ENCODE peak calls at places on chromosomes 6 and 20, in four cellular contexts. One of them, this sample, is unnamed.

GRCh38 chr6:134207431-134207830 is 110.5 kb downstream of the SGK1 start:
- DNase-seq in activated naive CD4-positive, alpha-beta T cell treated with anti-CD3 and anti-CD28 coated beads, Interleukin-2, amount 50 U/mL, for 16 hours: no peak
- DNase-seq in endothelial cell: no peak
- DNase-seq in NB4: no peak
- DNase-seq in this sample: no peak

GRCh38 chr6:114290864-114291263 is 52.0 kb downstream of the HS3ST5 start:
- DNase-seq in activated naive CD4-positive, alpha-beta T cell treated with anti-CD3 and anti-CD28 coated beads, Interleukin-2, amount 50 U/mL, for 16 hours: no peak
- DNase-seq in endothelial cell: no peak
- DNase-seq in NB4: no peak
- DNase-seq in this sample: no peak

GRCh38 chr6:71977860-71978259 is 91.5 kb downstream of the RIMS1 start:
- DNase-seq in activated naive CD4-positive, alpha-beta T cell treated with anti-CD3 and anti-CD28 coated beads, Interleukin-2, amount 50 U/mL, for 16 hours: no peak
- DNase-seq in endothelial cell: no peak
- DNase-seq in NB4: peak
- DNase-seq in this sample: no peak

GRCh38 chr6:30543824-30544223 is 12.5 kb downstream of the GNL1 start:
- DNase-seq in activated naive CD4-positive, alpha-beta T cell treated with anti-CD3 and anti-CD28 coated beads, Interleukin-2, amount 50 U/mL, for 16 hours: no peak
- DNase-seq in endothelial cell: no peak
- DNase-seq in NB4: no peak
- DNase-seq in this sample: no peak

GRCh38 chr6:16414205-16414604 is 175.8 kb downstream of the GMPR start:
- DNase-seq in activated naive CD4-positive, alpha-beta T cell treated with anti-CD3 and anti-CD28 coated beads, Interleukin-2, amount 50 U/mL, for 16 hours: peak
- DNase-seq in endothelial cell: no peak
- DNase-seq in NB4: no peak
- DNase-seq in this sample: no peak

GRCh38 chr6:125507987-125508655 is 206.4 kb upstream of the HDDC2 start:
- DNase-seq in activated naive CD4-positive, alpha-beta T cell treated with anti-CD3 and anti-CD28 coated beads, Interleukin-2, amount 50 U/mL, for 16 hours: no peak
- DNase-seq in endothelial cell: no peak
- DNase-seq in NB4: no peak
- DNase-seq in this sample: peak

GRCh38 chr20:57250607-57251343 is 15.7 kb downstream of the BMP7 start:
- DNase-seq in activated naive CD4-positive, alpha-beta T cell treated with anti-CD3 and anti-CD28 coated beads, Interleukin-2, amount 50 U/mL, for 16 hours: no peak
- DNase-seq in endothelial cell: no peak
- DNase-seq in NB4: peak
- DNase-seq in this sample: no peak

GRCh38 chr6:52389626-52390360 is 27.8 kb downstream of the PAQR8 start:
- DNase-seq in activated naive CD4-positive, alpha-beta T cell treated with anti-CD3 and anti-CD28 coated beads, Interleukin-2, amount 50 U/mL, for 16 hours: peak
- DNase-seq in endothelial cell: no peak
- DNase-seq in NB4: peak
- DNase-seq in this sample: peak

GRCh38 chr20:9977629-9978028 is 57.2 kb upstream of the ANKEF1 start:
- DNase-seq in activated naive CD4-positive, alpha-beta T cell treated with anti-CD3 and anti-CD28 coated beads, Interleukin-2, amount 50 U/mL, for 16 hours: no peak
- DNase-seq in endothelial cell: no peak
- DNase-seq in NB4: no peak
- DNase-seq in this sample: peak

GRCh38 chr6:45854343-45854742 is 161.3 kb downstream of the CLIC5 start:
- DNase-seq in activated naive CD4-positive, alpha-beta T cell treated with anti-CD3 and anti-CD28 coated beads, Interleukin-2, amount 50 U/mL, for 16 hours: no peak
- DNase-seq in endothelial cell: no peak
- DNase-seq in NB4: no peak
- DNase-seq in this sample: no peak